ENCODE peak calls at places on chromosomes 16 and 17, in six cellular contexts. K is AG10803; R is lower leg skin; X is BJ; D is CD8-positive, alpha-beta T cell; U is body of pancreas. A is an unnamed sample.

GRCh38 chr16:78931267-78932060 is 669.1 kb downstream of the MAF start:
- DNase-seq in K (no peak), D (no peak), X (no peak), R (no peak), U (no peak), A (no peak)

GRCh38 chr17:58517378-58517927 is 3.0 kb upstream of the MTMR4 start:
- DNase-seq in K (no peak), X (no peak), U (no peak), R (no peak), D (no peak), A (no peak)

GRCh38 chr17:31152271-31152670 is 57.5 kb downstream of the NF1 start:
- DNase-seq in D (no peak), K (no peak), U (no peak), R (no peak), X (no peak), A (no peak)

GRCh38 chr17:42272576-42272975 is 3.6 kb downstream of the STAT5B start:
- DNase-seq in X (no peak), U (no peak), D (no peak), K (no peak), R (no peak), A (no peak)

GRCh38 chr17:56085576-56086267 is 67.6 kb upstream of the ANKFN1 start:
- DNase-seq in D (no peak), X (no peak), R (no peak), K (no peak), U (no peak), A (no peak)

GRCh38 chr16:56994311-56994710 is 5.0 kb downstream of the NLRC5 start:
- DNase-seq in K (no peak), U (no peak), X (no peak), R (peak; percentile 76), D (no peak), A (no peak)

GRCh38 chr16:48125888-48126287 is 29.9 kb downstream of the ABCC12 start:
- DNase-seq in D (no peak), R (no peak), X (no peak), U (no peak), K (no peak), A (no peak)

GRCh38 chr17:59365383-59365981 is 34.0 kb downstream of the YPEL2 start:
- DNase-seq in D (no peak), K (no peak), R (no peak), U (no peak), X (no peak), A (no peak)

GRCh38 chr16:10752843-10753523 is 9.3 kb downstream of the NUBP1 start:
- DNase-seq in D (no peak), K (no peak), U (no peak), R (no peak), X (no peak), A (no peak)

GRCh38 chr17:71638668-71639067 is 482.2 kb upstream of the SOX9 start:
- DNase-seq in K (no peak), D (no peak), U (no peak), R (no peak), X (no peak), A (no peak)

GRCh38 chr16:67537636-67538591 is 9.3 kb downstream of the RIPOR1 start:
- DNase-seq in R (peak; percentile 94), D (peak; percentile 64), X (no peak), K (no peak), U (peak; percentile 49), A (no peak)

GRCh38 chr17:65228734-65229390 is 91.7 kb downstream of the RGS9 start:
- DNase-seq in D (no peak), R (no peak), U (no peak), X (peak; percentile 88), K (peak; percentile 39), A (no peak)

GRCh38 chr16:22004321-22004720 is 3.4 kb upstream of the PDZD9 start:
- DNase-seq in R (no peak), K (no peak), U (no peak), X (no peak), D (no peak), A (no peak)

GRCh38 chr16:8110572-8111514 is 479.5 kb downstream of the TMEM114 start:
- DNase-seq in D (no peak), K (no peak), R (no peak), U (no peak), X (no peak), A (no peak)

GRCh38 chr16:51697454-51697853 is 546.4 kb upstream of the SALL1 start:
- DNase-seq in K (peak; percentile 7), U (no peak), R (no peak), X (no peak), D (no peak), A (no peak)

GRCh38 chr16:20942271-20942670 is 41.7 kb downstream of the LYRM1 start:
- DNase-seq in R (no peak), K (no peak), X (no peak), D (no peak), U (no peak), A (no peak)

GRCh38 chr17:694239-694638 is 20.4 kb downstream of the VPS53 start:
- DNase-seq in D (no peak), X (peak; percentile 100), K (peak; percentile 99), R (no peak), U (peak; percentile 2), A (peak; percentile 98)

GRCh38 chr17:68310141-68310540 is 18.8 kb downstream of the ARSG start:
- DNase-seq in D (no peak), R (no peak), X (no peak), U (no peak), K (no peak), A (no peak)

GRCh38 chr17:77645441-77646430 is 312.8 kb upstream of the TNRC6C start:
- DNase-seq in X (no peak), D (peak; percentile 53), K (peak; percentile 44), U (no peak), R (peak; percentile 74), A (no peak)

GRCh38 chr17:62653002-62653830 is 25.7 kb downstream of the MRC2 start:
- DNase-seq in K (peak; percentile 58), U (peak; percentile 61), D (peak; percentile 39), R (peak; percentile 93), X (no peak), A (no peak)

GRCh38 chr16:1674751-1675664 is 3.1 kb upstream of the JPT2 start:
- DNase-seq in K (peak; percentile 45), U (no peak), R (no peak), X (no peak), D (no peak), A (no peak)

GRCh38 chr16:14658063-14658462 is 25.3 kb downstream of the BFAR start:
- DNase-seq in D (no peak), X (no peak), K (no peak), U (no peak), R (no peak), A (no peak)

GRCh38 chr17:81509687-81510523 is 2.7 kb downstream of the ACTG1 start:
- DNase-seq in R (no peak), U (no peak), K (no peak), D (no peak), X (no peak), A (no peak)

GRCh38 chr16:29820730-29821662 is 734 bp downstream of the MVP start:
- DNase-seq in K (peak; percentile 32), D (peak; percentile 33), U (peak; percentile 66), X (no peak), R (no peak), A (no peak)

GRCh38 chr16:75116081-75116910 is at the start of gene LDHD:
- DNase-seq in X (no peak), K (peak; percentile 62), R (peak; percentile 93), U (peak; percentile 91), D (no peak), A (no peak)

DNA sequence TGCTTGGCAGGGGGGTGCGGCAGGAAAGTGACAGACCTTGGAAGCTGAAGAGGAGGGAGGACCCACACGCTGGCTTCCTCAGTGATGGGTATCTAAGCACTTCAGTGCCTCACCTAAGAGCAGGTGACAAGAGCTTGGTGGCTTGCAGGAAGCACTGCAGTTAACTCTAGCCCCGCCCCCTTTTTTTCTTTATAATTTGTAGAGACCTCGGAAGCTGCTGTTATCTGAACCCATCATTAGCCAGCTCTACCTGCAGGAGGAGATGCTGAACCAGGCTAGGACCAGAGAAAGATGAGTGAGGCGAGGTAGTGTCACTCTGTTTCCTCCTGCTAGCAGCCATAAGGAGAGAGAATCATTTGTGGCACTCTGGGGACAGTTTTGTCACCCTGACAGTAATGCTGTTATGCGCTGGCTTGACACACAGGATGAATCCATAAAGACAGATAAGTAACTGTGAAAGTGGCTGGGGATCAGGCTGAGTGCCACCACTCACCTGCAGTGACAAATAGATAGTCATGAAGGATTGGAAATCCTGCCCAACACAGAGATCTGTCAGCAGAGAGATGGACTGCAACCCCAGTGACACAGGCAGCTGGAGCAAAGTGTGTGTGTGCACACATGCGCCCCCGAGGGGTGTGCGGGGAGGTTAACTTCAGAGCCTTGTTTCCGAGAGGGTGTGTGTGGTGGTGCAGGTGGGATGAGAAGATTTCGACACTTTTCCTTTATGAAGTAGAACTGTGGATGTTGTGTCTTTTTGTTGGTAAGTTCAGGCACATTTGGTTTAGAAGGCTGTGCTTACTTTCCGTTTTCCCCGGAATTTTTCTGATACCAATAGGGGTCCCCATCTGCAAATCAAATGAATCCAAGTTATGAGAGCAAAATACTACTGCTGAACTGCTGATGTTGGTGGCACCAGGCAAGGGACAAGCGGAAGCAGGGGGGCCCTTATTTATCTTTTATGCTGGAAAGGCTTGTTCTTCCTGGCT is 223.9 kb downstream of the IRX3 start:
- DNase-seq in K (no peak), D (no peak), R (no peak), U (no peak), X (no peak), A (no peak)
- TF ChIP-seq CTCF in K (no peak), D (no peak), R (no peak), U (no peak), X (no peak), A (no peak)

DNA sequence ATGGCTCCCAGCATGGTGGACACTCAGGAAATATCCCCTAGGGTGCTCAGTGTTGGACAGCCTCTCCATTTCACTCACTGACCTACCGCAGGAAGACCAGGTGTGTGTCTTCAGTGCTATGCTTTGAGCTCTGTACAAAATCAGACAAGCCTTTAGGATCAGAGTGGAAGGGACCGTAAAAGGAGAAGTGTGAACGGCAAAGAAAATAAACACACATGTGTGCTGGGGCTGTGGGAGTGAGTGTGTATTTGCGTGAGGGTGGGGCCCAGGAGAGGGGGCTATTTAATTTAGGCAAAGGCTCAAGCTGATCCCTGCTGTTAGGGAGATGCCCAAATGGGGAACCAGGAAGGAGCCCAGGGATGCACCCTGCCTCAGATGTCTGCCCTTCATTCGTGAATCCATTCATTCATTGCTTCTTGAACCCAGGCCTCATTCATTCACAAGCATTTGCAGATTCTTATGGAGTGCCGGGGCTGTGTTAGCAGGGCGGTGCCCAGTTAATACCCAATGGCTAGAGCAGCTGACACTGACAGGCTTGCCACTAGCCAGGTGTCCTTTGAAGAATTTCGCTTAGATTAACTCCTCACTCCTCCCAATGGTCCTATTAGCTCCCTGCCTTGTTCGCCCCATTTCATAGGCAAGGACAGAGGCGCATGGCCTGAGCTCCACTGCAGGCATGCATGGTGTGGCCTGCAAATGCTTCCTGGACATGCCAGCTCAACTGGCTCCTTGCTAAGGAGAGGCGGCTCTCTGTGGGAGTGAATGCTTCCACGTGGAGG is 296.7 kb upstream of the FOXF1 start:
- DNase-seq in U (no peak), K (no peak), R (peak; percentile 14), X (no peak), D (no peak), A (no peak)
- H3K4me3 ChIP-seq in U (no peak overlapping the region), K (no peak overlapping the region), R (no peak overlapping the region), X (no peak overlapping the region), D (no peak overlapping the region), A (no peak overlapping the region)

GRCh38 chr16:88403794-88404581 is 21.2 kb downstream of the ZNF469 start:
- DNase-seq in U (no peak), R (no peak), X (no peak), D (no peak), K (no peak), A (no peak)
- TF ChIP-seq CTCF in U (no peak), R (no peak), X (no peak), D (no peak), K (no peak), A (no peak)

GRCh38 chr17:61208301-61209098 is 191.1 kb upstream of the TBX2 start:
- DNase-seq in R (no peak), U (no peak), D (no peak), K (no peak), X (no peak), A (no peak)
- H3K4me3 ChIP-seq in R (no peak overlapping the region), U (no peak overlapping the region), D (no peak overlapping the region), K (no peak overlapping the region), X (no peak overlapping the region), A (no peak overlapping the region)